ENCODE peak calls at places on chromosomes 5 and 9, in seven cellular contexts. X is endodermal cell; L is CD4-positive, alpha-beta memory T cell; B is SJSA1; G is astrocyte; U is stomach; N is heart right ventricle. F is an unnamed sample. For H3K27me3 and H3K36me3, the result is how much of the 10 kb centered on the place peaks cover.

GRCh38 chr5:96259211-96259772 is 173.8 kb downstream of the PCSK1 start:
- DNase-seq in B (peak), U (no peak), L (no peak), G (peak), N (no peak), X (no peak), F (peak)

GRCh38 chr9:38106488-38106887 is 37.5 kb upstream of the SHB start:
- DNase-seq in N (no peak), B (no peak), X (no peak), U (no peak), L (no peak), G (no peak), F (no peak)

GRCh38 chr9:2317591-2317990 is 302.4 kb downstream of the SMARCA2 start:
- DNase-seq in L (no peak), N (no peak), G (no peak), B (no peak), U (no peak), X (no peak), F (no peak)

GRCh38 chr9:130138791-130139190 is 33.4 kb upstream of the NCS1 start:
- DNase-seq in L (no peak), N (peak), B (peak), G (peak), X (peak), U (no peak), F (no peak)

GRCh38 chr5:109654455-109654854 is 35.3 kb upstream of the MAN2A1 start:
- DNase-seq in N (no peak), L (no peak), X (no peak), G (no peak), U (no peak), B (peak), F (no peak)

GRCh38 chr9:76949865-76950264 is 44.0 kb upstream of the PRUNE2 start:
- DNase-seq in N (no peak), X (no peak), B (no peak), G (no peak), U (no peak), L (no peak), F (no peak)

GRCh38 chr9:103407260-103407659 is 412.1 kb downstream of the CYLC2 start:
- DNase-seq in X (no peak), B (no peak), N (no peak), L (no peak), G (no peak), U (no peak), F (no peak)

GRCh38 chr5:134026521-134027202 is 21.9 kb upstream of the VDAC1 start:
- DNase-seq in B (no peak), N (no peak), X (peak), G (peak), U (peak), L (peak), F (peak)

GRCh38 chr5:175867587-175868347 is 3.6 kb upstream of the CPLX2 start:
- DNase-seq in L (no peak), G (no peak), B (no peak), N (no peak), X (peak), U (no peak), F (no peak)

GRCh38 chr9:26012797-26013594 is 334.8 kb upstream of the TUSC1 start:
- DNase-seq in N (no peak), X (no peak), L (no peak), G (no peak), B (no peak), U (no peak), F (no peak)

GRCh38 chr5:110865400-110866094 is 126.7 kb downstream of the SLC25A46 start:
- DNase-seq in X (peak), U (no peak), L (no peak), N (no peak), G (peak), B (no peak), F (no peak)

GRCh38 chr9:132879443-132880310 is 979 bp downstream of the SPACA9 start:
- DNase-seq in N (no peak), B (no peak), G (no peak), L (no peak), U (no peak), X (no peak), F (no peak)

GRCh38 chr9:137612741-137613142 is 6.1 kb upstream of the EHMT1 start:
- DNase-seq in B (no peak), L (no peak), N (no peak), X (no peak), U (no peak), G (no peak), F (no peak)

GRCh38 chr5:35172526-35172925 is 57.8 kb downstream of the PRLR start:
- DNase-seq in B (no peak), G (no peak), X (no peak), L (no peak), U (no peak), N (no peak), F (no peak)

DNA sequence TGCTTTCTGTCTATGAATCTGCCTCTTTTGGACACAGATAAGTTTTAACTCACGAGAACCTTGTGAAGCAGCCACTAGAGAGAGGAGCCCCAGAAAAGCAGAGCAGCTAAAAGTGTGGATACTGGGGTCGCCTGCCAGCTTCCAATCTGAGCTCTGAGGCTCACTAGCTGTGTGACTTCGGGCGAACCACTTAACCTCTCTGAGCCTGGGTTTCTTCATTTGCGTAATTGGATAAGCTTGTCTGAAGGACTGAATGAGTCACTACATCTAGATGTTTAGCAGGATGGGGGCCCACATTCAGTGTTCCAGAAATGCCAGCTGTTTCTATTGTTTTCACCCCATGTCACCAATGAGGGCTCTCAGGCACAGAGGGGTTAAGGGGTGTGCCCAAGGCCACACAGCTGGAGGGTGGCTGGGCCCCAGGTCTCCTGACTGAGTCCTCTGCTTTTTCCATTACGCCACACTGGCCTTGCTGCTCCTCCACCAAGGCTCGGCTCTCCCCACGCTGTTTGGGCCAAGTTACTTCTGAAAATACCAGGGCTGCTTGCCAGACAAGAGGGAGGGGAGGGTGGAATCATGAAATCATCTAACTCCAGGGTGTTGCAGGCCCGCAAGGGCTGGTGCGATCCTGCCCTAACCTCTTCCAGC is 36.2 kb downstream of the SH3PXD2B start:
- DNase-seq in G (peak), L (no peak), B (peak), X (no peak), U (peak), N (peak), F (peak)
- H3K27me3 ChIP-seq in G (under half), L (under half), B (under half), X (under half), U (under half), N (under half), F (under half)

DNA sequence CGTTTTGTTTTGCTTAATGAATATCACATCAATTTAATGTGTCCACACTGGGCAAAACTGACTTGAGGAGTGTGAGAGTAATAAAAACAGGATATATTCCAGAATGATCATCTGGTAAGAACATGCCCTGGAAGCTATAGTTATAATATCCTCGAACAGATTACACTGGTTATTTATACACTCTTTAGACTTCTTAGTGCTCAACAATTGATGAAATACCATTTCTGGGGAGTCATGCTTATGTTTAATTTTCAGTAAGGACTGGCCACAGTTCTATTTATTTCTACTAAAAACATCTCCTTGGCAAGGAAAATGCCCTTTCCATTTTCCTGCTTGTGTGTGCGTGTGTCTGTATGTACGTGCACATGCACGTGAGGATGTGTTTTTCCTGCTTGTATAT is 205.0 kb downstream of the TRIO start:
- DNase-seq in B (no peak), L (no peak), N (no peak), G (no peak), U (no peak), X (no peak), F (no peak)
- H3K36me3 ChIP-seq in B (under half), L (under half), N (under half), G (half or more), U (under half), X (under half), F (under half)

GRCh38 chr5:151572657-151573368 is 18.3 kb downstream of the FAT2 start:
- DNase-seq in L (no peak), U (no peak), N (no peak), G (no peak), B (no peak), X (no peak), F (no peak)

GRCh38 chr5:151571270-151572173 is 19.6 kb downstream of the FAT2 start:
- DNase-seq in L (no peak), X (peak), U (no peak), N (no peak), B (no peak), G (no peak), F (no peak)

GRCh38 chr5:151577566-151577965 is 13.6 kb downstream of the FAT2 start:
- DNase-seq in X (no peak), U (no peak), N (no peak), L (no peak), B (no peak), G (no peak), F (no peak)

GRCh38 chr5:151578326-151579025 is 12.7 kb downstream of the FAT2 start:
- DNase-seq in G (no peak), B (no peak), U (no peak), X (no peak), N (no peak), L (no peak), F (no peak)

DNA sequence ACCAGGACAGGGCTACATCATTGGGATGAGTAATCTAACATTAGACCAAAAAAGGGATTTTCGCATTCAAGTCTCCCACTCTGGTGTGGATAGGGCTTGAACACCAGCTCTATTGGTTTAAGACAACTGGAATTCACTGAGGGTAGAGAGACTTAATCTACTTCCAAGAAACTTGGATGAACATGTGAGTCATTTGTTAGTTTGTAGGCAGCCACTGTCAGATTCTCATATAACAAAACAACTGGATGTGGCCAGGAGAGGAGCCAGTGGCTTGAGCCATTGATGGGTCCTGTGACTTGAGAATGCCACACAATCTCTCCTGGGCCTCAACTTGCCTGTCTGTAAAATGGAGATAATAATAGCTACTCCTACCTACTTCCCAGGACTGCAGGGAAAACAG is 16.5 kb downstream of the FAT2 start:
- DNase-seq in U (no peak), L (no peak), N (no peak), B (no peak), X (no peak), G (no peak), F (no peak)
- H3K27me3 ChIP-seq in U (under half), L (under half), N (under half), B (under half), X (under half), G (under half), F (under half)

GRCh38 chr9:123105490-123105889 is 72.0 kb downstream of the GPR21 start:
- DNase-seq in G (no peak), L (no peak), B (no peak), N (no peak), U (no peak), X (no peak), F (no peak)
- H3K36me3 ChIP-seq in G (under half), L (under half), B (under half), N (under half), U (half or more), X (half or more), F (under half)

DNA sequence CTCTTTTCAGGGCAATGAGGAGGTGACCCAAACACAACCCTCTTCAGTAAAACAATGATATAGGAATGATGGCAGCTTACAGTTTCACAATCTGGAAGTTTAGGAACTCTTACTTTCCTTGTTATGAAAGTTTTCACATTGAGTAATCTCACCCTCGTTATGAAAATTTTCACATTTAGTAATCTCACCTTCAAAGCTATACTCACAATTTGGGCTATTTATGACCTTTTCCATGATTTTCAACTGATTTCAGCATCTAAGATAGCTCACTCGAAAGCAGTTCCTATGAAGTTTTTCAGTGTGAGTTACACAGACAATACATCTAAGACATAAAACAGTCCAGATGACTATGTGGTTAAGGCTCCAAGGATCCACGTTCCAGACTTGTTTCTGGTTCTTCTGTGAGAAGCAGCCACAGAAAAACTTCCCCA is 57.1 kb downstream of the FOXD1 start:
- DNase-seq in L (no peak), X (no peak), B (no peak), U (no peak), N (no peak), G (peak), F (no peak)
- H3K27me3 ChIP-seq in L (under half), X (under half), B (under half), U (under half), N (half or more), G (under half), F (under half)

GRCh38 chr5:126615286-126615685 is 14.5 kb downstream of the PHAX start:
- DNase-seq in N (no peak), X (no peak), U (no peak), G (no peak), L (no peak), B (no peak), F (no peak)

GRCh38 chr5:126614189-126614588 is 13.4 kb downstream of the PHAX start:
- DNase-seq in B (no peak), N (no peak), G (no peak), U (no peak), X (no peak), L (no peak), F (no peak)

GRCh38 chr5:126610163-126610562 is 9.4 kb downstream of the PHAX start:
- DNase-seq in L (no peak), X (no peak), G (no peak), U (no peak), B (no peak), N (no peak), F (no peak)

GRCh38 chr5:126605525-126605924 is 4.8 kb downstream of the PHAX start:
- DNase-seq in X (no peak), U (no peak), N (no peak), G (no peak), L (no peak), B (no peak), F (no peak)

DNA sequence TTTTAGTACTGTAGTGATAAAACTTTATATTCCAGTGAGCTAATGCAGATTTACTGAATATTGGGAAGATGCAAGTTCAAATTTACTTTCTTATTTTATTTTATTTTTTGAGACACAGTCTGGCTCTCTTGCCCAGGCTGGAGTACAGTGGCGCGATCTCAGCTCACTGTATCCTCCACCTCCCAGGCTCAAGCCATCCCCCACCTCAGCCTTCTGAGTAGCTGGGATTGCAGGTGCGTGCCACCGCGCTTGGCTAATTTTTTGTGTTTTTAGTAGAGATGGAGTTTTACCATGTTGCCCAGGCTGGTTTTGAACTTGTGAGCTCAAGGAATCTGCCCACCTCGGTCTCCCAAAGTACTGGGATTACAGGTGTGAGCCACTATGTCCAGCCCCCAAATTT is 9.9 kb downstream of the PHAX start:
- DNase-seq in G (no peak), U (peak), X (no peak), B (no peak), L (no peak), N (no peak), F (no peak)
- H3K36me3 ChIP-seq in G (under half), U (half or more), X (half or more), B (half or more), L (under half), N (under half), F (under half)

GRCh38 chr9:79289856-79290255 is 281.9 kb upstream of the TLE4 start:
- DNase-seq in N (no peak), B (no peak), X (peak), G (no peak), U (no peak), L (no peak), F (no peak)
- H3K27me3 ChIP-seq in N (under half), B (under half), X (under half), G (under half), U (under half), L (under half), F (under half)

DNA sequence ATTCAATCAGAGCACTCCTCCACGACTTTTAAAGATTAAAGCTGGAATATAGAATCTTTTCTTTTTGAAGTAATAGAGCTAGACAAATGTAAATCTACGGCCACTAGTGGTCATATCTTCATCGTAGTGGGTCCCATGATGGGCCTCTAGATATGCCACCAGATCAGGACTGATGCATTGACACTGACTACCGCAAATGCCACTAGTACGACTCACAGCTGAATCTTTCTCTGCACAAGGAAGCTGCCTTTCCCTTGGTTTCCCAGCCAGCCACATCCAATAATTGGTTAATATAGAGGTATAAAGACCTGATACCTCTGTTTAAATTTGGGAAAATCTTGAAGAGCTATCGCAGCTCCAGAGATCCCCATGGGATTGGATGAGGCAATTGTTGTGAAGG is 37.8 kb upstream of the ADRB2 start:
- DNase-seq in L (no peak), N (no peak), X (no peak), G (no peak), B (no peak), U (no peak), F (no peak)
- H3K36me3 ChIP-seq in L (under half), N (under half), X (under half), G (under half), B (under half), U (under half), F (under half)

DNA sequence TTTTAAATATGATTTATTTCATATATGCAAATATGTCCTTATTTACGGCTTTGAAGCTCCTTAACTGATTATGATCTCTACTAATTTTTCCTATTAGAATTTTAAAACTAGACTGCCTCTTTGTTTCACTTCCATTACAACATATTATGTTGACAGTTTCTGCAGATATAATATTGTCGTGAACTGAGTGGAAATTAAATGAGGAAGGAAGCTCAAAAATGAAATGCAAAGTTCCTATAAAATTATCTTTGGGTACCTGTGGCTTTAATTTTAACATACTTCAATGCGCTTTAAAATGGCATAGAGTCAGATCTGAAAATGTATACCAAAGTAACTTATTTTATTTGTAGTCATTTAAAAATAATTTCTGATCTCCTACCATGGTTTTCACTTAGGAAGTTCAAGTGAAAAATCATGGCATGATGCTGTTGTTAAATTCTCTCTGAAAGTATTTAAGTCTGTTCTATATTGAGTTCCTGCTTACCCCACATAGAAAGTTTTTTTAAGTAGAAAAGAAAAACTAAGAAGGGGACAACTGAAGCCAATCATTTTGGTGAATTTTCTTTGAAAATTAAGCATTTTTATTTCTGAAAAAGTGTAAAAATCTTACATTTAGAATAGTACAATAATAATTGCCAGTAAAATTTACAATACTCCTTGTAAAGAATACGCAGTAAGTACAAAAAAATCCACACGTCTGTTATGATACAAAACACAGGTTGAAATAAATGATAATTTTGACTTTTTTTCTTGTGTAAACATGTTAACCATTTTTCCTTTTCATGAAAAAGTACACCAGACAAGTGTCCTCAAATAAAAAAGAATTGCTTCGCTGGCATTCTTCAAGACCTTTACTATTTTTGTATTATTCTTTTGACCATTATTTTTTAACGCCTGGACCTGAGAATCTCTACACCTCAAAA is 2.6 kb downstream of the FOXD1 start:
- DNase-seq in G (no peak), U (no peak), N (no peak), B (no peak), L (no peak), X (no peak), F (no peak)
- H3K27me3 ChIP-seq in G (under half), U (half or more), N (half or more), B (under half), L (half or more), X (half or more), F (under half)